ENCODE peak calls at places on chromosome 15, in seven cellular contexts. One of them, this sample, is unnamed.

GRCh38 chr15:31801152-31801551 is 229.2 kb upstream of the CHRNA7 start:
- DNase-seq in HCT116: no peak
- DNase-seq in left ventricle myocardium inferior: peak
- DNase-seq in CD4-positive, alpha-beta T cell: no peak
- DNase-seq in endothelial cell: no peak
- DNase-seq in GM12865: no peak
- DNase-seq in BE2C: peak
- DNase-seq in this sample: no peak

GRCh38 chr15:59532770-59533379 is 78.7 kb upstream of the GCNT3 start:
- DNase-seq in HCT116: peak
- DNase-seq in GM12865: peak
- DNase-seq in left ventricle myocardium inferior: no peak
- DNase-seq in endothelial cell: peak
- DNase-seq in BE2C: peak
- DNase-seq in CD4-positive, alpha-beta T cell: no peak
- DNase-seq in this sample: no peak

GRCh38 chr15:77312523-77312922 is 107.4 kb downstream of the PEAK1 start:
- DNase-seq in HCT116: no peak
- DNase-seq in BE2C: no peak
- DNase-seq in CD4-positive, alpha-beta T cell: no peak
- DNase-seq in GM12865: no peak
- DNase-seq in endothelial cell: no peak
- DNase-seq in left ventricle myocardium inferior: no peak
- DNase-seq in this sample: no peak

GRCh38 chr15:68734352-68734751 is 86.3 kb downstream of the ANP32A start:
- DNase-seq in left ventricle myocardium inferior: no peak
- DNase-seq in HCT116: no peak
- DNase-seq in endothelial cell: no peak
- DNase-seq in BE2C: no peak
- DNase-seq in CD4-positive, alpha-beta T cell: no peak
- DNase-seq in GM12865: no peak
- DNase-seq in this sample: no peak

GRCh38 chr15:75718326-75718725 is 5.7 kb upstream of the CSPG4 start:
- DNase-seq in HCT116: no peak
- DNase-seq in CD4-positive, alpha-beta T cell: no peak
- DNase-seq in GM12865: no peak
- DNase-seq in left ventricle myocardium inferior: no peak
- DNase-seq in endothelial cell: no peak
- DNase-seq in BE2C: peak
- DNase-seq in this sample: no peak

GRCh38 chr15:40812721-40813425 is 5.6 kb upstream of the DNAJC17 start:
- DNase-seq in endothelial cell: no peak
- DNase-seq in left ventricle myocardium inferior: no peak
- DNase-seq in CD4-positive, alpha-beta T cell: no peak
- DNase-seq in BE2C: no peak
- DNase-seq in GM12865: no peak
- DNase-seq in HCT116: no peak
- DNase-seq in this sample: no peak

GRCh38 chr15:70516408-70517193 is 246.8 kb downstream of the UACA start:
- DNase-seq in CD4-positive, alpha-beta T cell: no peak
- DNase-seq in GM12865: no peak
- DNase-seq in HCT116: no peak
- DNase-seq in left ventricle myocardium inferior: no peak
- DNase-seq in endothelial cell: no peak
- DNase-seq in BE2C: no peak
- DNase-seq in this sample: no peak

GRCh38 chr15:80991446-80991845 is 1.8 kb upstream of the MESD start:
- DNase-seq in endothelial cell: no peak
- DNase-seq in GM12865: peak
- DNase-seq in left ventricle myocardium inferior: peak
- DNase-seq in CD4-positive, alpha-beta T cell: peak
- DNase-seq in HCT116: no peak
- DNase-seq in BE2C: no peak
- DNase-seq in this sample: no peak

GRCh38 chr15:71559098-71559497 is 251.3 kb upstream of the NR2E3 start:
- DNase-seq in left ventricle myocardium inferior: no peak
- DNase-seq in endothelial cell: no peak
- DNase-seq in BE2C: no peak
- DNase-seq in GM12865: no peak
- DNase-seq in CD4-positive, alpha-beta T cell: no peak
- DNase-seq in HCT116: no peak
- DNase-seq in this sample: no peak

GRCh38 chr15:98806275-98806895 is 158.0 kb downstream of the IGF1R start:
- DNase-seq in BE2C: no peak
- DNase-seq in CD4-positive, alpha-beta T cell: no peak
- DNase-seq in left ventricle myocardium inferior: no peak
- DNase-seq in HCT116: no peak
- DNase-seq in endothelial cell: no peak
- DNase-seq in GM12865: no peak
- DNase-seq in this sample: no peak

GRCh38 chr15:98807262-98807661 is 158.9 kb downstream of the IGF1R start:
- DNase-seq in GM12865: no peak
- DNase-seq in left ventricle myocardium inferior: no peak
- DNase-seq in CD4-positive, alpha-beta T cell: no peak
- DNase-seq in BE2C: no peak
- DNase-seq in endothelial cell: no peak
- DNase-seq in HCT116: no peak
- DNase-seq in this sample: no peak

GRCh38 chr15:98803228-98804056 is 155.1 kb downstream of the IGF1R start:
- DNase-seq in HCT116: no peak
- DNase-seq in CD4-positive, alpha-beta T cell: no peak
- DNase-seq in left ventricle myocardium inferior: no peak
- DNase-seq in BE2C: no peak
- DNase-seq in GM12865: no peak
- DNase-seq in endothelial cell: no peak
- DNase-seq in this sample: no peak

GRCh38 chr15:98804057-98804380 is 155.7 kb downstream of the IGF1R start:
- DNase-seq in GM12865: no peak
- DNase-seq in endothelial cell: no peak
- DNase-seq in CD4-positive, alpha-beta T cell: no peak
- DNase-seq in HCT116: no peak
- DNase-seq in left ventricle myocardium inferior: no peak
- DNase-seq in BE2C: no peak
- DNase-seq in this sample: no peak

DNA sequence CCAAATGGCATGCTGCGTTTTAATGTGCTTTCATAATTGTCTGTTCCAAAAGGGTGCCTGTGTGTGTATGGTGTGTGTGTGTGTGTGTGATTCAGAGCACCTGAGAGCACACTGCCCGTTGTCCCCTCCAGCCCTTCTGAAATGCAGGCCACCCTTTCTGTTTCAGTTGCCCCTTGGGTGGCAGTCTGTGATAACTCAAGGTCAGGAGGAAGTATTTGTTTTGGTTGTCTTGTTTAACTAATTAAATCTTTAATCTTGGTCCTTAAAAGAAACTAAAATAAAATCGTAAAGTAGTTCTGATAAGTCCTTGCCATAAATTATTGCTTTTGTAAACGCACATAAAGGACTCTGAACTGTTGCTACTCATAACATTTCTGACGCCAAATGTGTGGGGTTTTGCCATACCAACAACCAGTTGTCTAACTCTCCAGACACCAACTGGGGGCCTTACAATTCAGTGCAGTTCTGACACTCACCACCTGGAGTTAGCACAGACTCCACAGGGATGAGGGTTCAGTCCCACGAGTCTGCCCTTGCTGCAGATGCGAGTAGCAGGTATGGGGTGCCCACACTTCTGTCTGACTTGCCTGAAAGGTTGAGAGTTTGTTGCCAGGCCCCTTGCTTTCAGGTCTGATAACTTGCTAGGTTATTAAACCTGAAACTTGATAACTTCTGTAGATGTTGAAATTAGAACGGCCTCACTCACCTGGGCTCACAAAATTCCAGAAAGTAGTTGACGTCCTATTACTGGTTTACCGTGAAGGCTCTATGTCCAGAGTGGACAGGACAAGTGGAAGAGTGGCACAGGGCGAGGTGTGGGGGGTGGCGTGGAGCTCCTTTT is 157.3 kb downstream of the IGF1R start:
- DNase-seq in HCT116: no peak
- DNase-seq in BE2C: peak
- DNase-seq in endothelial cell: no peak
- DNase-seq in left ventricle myocardium inferior: no peak
- DNase-seq in GM12865: no peak
- DNase-seq in CD4-positive, alpha-beta T cell: no peak
- DNase-seq in this sample: no peak
- TF ChIP-seq CTCF in HCT116: no peak
- TF ChIP-seq CTCF in BE2C: peak
- TF ChIP-seq CTCF in endothelial cell: peak
- TF ChIP-seq CTCF in left ventricle myocardium inferior: peak
- TF ChIP-seq CTCF in GM12865: peak
- TF ChIP-seq CTCF in CD4-positive, alpha-beta T cell: no peak
- TF ChIP-seq CTCF in this sample: no peak

DNA sequence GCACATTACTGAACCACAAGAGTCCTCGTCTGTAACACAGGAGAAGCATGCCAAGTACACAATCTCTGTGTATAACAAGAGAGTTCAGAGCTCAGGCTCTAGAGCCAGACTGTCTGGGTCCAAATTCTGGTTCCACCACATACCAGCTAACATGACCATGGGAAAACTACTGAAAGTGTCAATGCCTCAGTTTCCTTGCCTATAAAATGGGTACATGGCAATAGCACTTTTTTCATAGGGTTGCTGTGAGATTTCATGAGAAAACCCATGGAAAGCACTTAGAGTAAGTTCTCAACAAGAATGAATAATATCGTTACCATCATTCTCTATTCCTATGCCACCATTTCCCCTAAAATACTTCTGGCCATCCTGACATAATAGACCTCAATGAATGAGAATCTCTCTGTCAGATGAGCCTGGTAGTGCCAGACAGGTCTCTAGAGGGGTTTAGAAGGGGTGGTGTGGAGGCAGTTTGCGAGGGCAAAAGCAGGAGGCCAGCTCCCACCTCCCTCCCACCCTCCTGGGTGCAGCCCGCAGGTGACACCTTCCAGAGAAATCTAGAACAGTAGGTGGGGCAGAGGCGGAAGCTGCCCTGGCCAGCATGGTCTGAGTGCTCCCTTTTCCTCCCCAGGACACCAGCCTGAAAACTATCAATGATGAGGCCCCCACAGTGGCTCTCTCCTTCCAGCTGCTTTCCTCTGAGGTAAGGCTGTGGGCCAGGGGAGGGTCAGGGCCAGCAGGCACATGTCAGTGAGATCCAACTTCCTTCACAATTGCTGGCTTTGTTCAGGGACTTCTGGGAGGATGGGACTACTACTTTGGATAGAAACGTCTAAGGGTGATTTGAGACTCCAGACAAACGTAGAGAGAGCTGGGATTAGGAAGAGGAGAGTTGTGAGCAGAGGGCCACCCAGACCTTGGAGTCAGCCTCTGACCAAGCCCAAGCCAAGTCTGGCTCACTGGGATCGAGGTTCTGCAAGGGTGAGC is 45.3 kb downstream of the CCDC33 start:
- DNase-seq in left ventricle myocardium inferior: no peak
- DNase-seq in endothelial cell: no peak
- DNase-seq in HCT116: no peak
- DNase-seq in GM12865: no peak
- DNase-seq in CD4-positive, alpha-beta T cell: no peak
- DNase-seq in BE2C: no peak
- DNase-seq in this sample: no peak
- TF ChIP-seq CTCF in left ventricle myocardium inferior: no peak
- TF ChIP-seq CTCF in endothelial cell: no peak
- TF ChIP-seq CTCF in HCT116: no peak
- TF ChIP-seq CTCF in GM12865: no peak
- TF ChIP-seq CTCF in CD4-positive, alpha-beta T cell: no peak
- TF ChIP-seq CTCF in BE2C: no peak
- TF ChIP-seq CTCF in this sample: no peak

GRCh38 chr15:52172869-52173268 is 18.3 kb downstream of the GNB5 start:
- DNase-seq in endothelial cell: no peak
- DNase-seq in HCT116: no peak
- DNase-seq in CD4-positive, alpha-beta T cell: no peak
- DNase-seq in BE2C: no peak
- DNase-seq in left ventricle myocardium inferior: no peak
- DNase-seq in GM12865: no peak
- DNase-seq in this sample: no peak

GRCh38 chr15:52171807-52172206 is 19.4 kb downstream of the GNB5 start:
- DNase-seq in GM12865: no peak
- DNase-seq in BE2C: no peak
- DNase-seq in endothelial cell: no peak
- DNase-seq in left ventricle myocardium inferior: no peak
- DNase-seq in CD4-positive, alpha-beta T cell: no peak
- DNase-seq in HCT116: no peak
- DNase-seq in this sample: no peak

DNA sequence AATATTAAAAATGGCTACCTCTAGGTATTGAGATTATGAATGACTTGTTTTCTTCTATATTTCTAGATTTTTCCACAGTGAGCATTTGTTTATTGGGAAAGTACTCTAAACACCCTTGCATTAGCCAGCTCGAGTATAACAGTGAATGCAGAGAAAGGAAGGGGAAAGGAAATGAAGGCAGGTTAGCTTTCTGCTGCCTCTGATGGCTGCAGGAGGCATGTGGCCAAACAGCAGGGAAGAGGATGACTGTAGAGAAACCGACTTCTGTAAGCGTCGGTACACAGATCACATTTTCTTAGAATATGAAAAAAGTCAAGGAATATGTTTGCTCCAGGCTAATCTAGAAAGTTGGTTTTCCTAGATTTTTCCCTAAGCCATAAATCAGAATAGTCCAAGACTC is 19.8 kb downstream of the GNB5 start:
- DNase-seq in HCT116: no peak
- DNase-seq in BE2C: no peak
- DNase-seq in GM12865: no peak
- DNase-seq in endothelial cell: no peak
- DNase-seq in left ventricle myocardium inferior: no peak
- DNase-seq in CD4-positive, alpha-beta T cell: no peak
- DNase-seq in this sample: no peak
- TF ChIP-seq CTCF in HCT116: no peak
- TF ChIP-seq CTCF in BE2C: no peak
- TF ChIP-seq CTCF in GM12865: no peak
- TF ChIP-seq CTCF in endothelial cell: no peak
- TF ChIP-seq CTCF in left ventricle myocardium inferior: no peak
- TF ChIP-seq CTCF in CD4-positive, alpha-beta T cell: peak
- TF ChIP-seq CTCF in this sample: no peak

DNA sequence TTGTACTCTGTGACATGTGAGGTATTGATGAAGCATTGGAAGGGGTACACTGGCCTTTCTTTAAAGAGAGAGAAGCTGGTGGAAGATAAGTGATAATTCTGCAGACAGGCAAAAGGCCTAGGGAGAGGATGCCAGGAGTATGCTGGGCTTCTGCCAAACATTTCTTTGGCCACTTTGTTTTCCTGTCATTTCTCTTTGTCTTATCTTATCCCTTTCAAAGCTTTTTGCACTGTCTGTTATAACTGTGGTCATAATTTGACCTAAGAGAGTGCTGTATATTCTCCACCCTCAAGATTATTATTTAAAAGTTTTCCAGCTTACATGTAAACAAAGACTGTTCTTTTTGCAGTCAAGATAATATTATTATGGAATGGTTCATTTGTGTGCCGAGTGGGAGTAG is 109.6 kb upstream of the SEMA6D start:
- DNase-seq in left ventricle myocardium inferior: no peak
- DNase-seq in HCT116: no peak
- DNase-seq in CD4-positive, alpha-beta T cell: no peak
- DNase-seq in BE2C: peak
- DNase-seq in endothelial cell: no peak
- DNase-seq in GM12865: no peak
- DNase-seq in this sample: no peak
- TF ChIP-seq CTCF in left ventricle myocardium inferior: no peak
- TF ChIP-seq CTCF in HCT116: no peak
- TF ChIP-seq CTCF in CD4-positive, alpha-beta T cell: no peak
- TF ChIP-seq CTCF in BE2C: no peak
- TF ChIP-seq CTCF in endothelial cell: no peak
- TF ChIP-seq CTCF in GM12865: no peak
- TF ChIP-seq CTCF in this sample: no peak

This sample was measured in natural killer cell.